ENCODE peak calls at places on chromosome 7, in four cellular contexts. One of them, this sample, is unnamed.

GRCh38 chr7:2965745-2966270 is 77.9 kb downstream of the CARD11 start:
- DNase-seq in Karpas-422: no peak
- DNase-seq in astrocyte: no peak
- DNase-seq in transverse colon: no peak
- DNase-seq in this sample: no peak

GRCh38 chr7:5429857-5430611 is 6.4 kb upstream of the TNRC18 start:
- DNase-seq in transverse colon: peak
- DNase-seq in Karpas-422: no peak
- DNase-seq in astrocyte: no peak
- DNase-seq in this sample: no peak

GRCh38 chr7:47039899-47040298 is 542.0 kb downstream of the TNS3 start:
- DNase-seq in astrocyte: peak
- DNase-seq in Karpas-422: no peak
- DNase-seq in transverse colon: no peak
- DNase-seq in this sample: no peak

GRCh38 chr7:28407643-28408042 is 4.7 kb upstream of the CREB5 start:
- DNase-seq in transverse colon: peak
- DNase-seq in Karpas-422: no peak
- DNase-seq in astrocyte: peak
- DNase-seq in this sample: no peak

GRCh38 chr7:129644634-129645230 is 33.2 kb downstream of the NRF1 start:
- DNase-seq in astrocyte: peak
- DNase-seq in transverse colon: no peak
- DNase-seq in Karpas-422: peak
- DNase-seq in this sample: no peak

GRCh38 chr7:132656846-132657776 is 80.8 kb upstream of the PLXNA4 start:
- DNase-seq in astrocyte: no peak
- DNase-seq in Karpas-422: peak
- DNase-seq in transverse colon: no peak
- DNase-seq in this sample: no peak

GRCh38 chr7:18212308-18212707 is 184.7 kb upstream of the PRPS1L1 start:
- DNase-seq in Karpas-422: no peak
- DNase-seq in astrocyte: no peak
- DNase-seq in transverse colon: no peak
- DNase-seq in this sample: no peak

GRCh38 chr7:69105092-69105491 is 493.2 kb upstream of the AUTS2 start:
- DNase-seq in Karpas-422: no peak
- DNase-seq in astrocyte: peak
- DNase-seq in transverse colon: no peak
- DNase-seq in this sample: no peak

GRCh38 chr7:141387521-141388217 is 163.5 kb upstream of the AGK start:
- DNase-seq in Karpas-422: no peak
- DNase-seq in astrocyte: no peak
- DNase-seq in transverse colon: no peak
- DNase-seq in this sample: no peak

GRCh38 chr7:43700059-43700501 is 29.2 kb downstream of the COA1 start:
- DNase-seq in transverse colon: no peak
- DNase-seq in astrocyte: peak
- DNase-seq in Karpas-422: peak
- DNase-seq in this sample: no peak

GRCh38 chr7:55189878-55190436 is 171.1 kb downstream of the EGFR start:
- DNase-seq in astrocyte: no peak
- DNase-seq in Karpas-422: no peak
- DNase-seq in transverse colon: no peak
- DNase-seq in this sample: no peak

DNA sequence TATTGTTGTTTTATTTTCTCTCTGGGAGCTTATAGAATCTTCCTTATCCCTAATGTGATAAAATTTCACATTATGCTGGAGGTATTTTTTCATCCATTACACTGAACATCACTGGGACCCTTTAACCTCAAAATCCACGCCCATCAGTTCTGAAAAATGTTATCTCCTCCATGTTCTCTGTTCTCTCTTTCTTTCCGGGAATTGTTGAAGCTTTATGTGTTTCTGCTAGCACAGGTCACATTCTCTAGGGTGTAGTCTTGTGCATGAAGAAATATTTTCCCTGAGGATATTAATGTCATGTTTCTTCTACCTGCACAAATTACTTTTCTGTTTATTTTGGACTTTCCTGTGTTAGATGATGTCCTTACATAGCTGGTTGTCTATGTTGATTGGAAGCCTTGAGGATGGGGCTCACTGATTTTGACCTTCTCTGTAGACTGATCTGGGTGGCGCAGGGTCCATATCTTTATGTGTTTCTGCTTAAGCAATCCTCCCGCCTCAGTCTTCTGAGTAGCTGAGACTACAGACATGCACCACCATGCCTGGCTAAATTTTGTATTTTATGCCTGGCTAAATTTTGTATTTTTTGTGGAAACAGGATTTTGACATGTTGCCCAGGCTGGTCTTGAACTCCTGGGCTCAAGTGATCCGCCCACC is 31.4 kb upstream of the IL6 start:
- DNase-seq in astrocyte: no peak
- DNase-seq in transverse colon: no peak
- DNase-seq in Karpas-422: no peak
- DNase-seq in this sample: no peak
- H3K27ac ChIP-seq in astrocyte: no peak
- H3K27ac ChIP-seq in transverse colon: no peak
- H3K27ac ChIP-seq in Karpas-422: no peak
- H3K27ac ChIP-seq in this sample: no peak

DNA sequence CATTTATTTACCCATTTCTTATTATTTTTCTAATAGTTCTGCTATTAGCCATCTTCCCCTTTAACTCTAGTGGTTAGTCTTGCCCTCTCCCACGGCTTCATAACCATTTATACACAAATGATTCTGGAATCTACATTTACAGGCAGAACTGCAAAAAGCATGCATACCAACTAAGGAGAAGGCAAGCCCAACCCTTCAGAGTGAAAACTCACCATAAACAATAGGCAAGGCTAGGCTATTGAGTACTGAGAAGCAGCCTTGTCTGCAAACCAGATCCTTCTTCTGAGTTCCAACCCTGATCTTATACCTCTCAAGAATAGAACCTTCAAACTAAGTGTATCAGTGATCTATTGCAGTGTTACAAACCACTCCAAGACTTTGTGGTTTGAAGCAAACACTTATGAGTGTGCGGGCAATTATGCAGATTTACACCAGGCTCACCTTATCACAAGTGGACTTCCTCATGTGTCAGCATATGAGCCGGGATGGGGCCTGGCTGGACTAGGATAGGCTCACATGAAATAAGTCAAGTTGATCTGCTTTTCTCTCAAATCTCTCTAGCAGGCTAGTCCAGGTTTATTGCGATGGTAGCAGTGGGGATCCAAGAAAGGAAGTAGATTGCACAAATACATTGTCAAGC is 896.9 kb upstream of the PHF14 start:
- DNase-seq in Karpas-422: no peak
- DNase-seq in transverse colon: no peak
- DNase-seq in astrocyte: peak
- DNase-seq in this sample: no peak
- H3K4me3 ChIP-seq in Karpas-422: no peak
- H3K4me3 ChIP-seq in transverse colon: no peak
- H3K4me3 ChIP-seq in astrocyte: no peak
- H3K4me3 ChIP-seq in this sample: no peak

DNA sequence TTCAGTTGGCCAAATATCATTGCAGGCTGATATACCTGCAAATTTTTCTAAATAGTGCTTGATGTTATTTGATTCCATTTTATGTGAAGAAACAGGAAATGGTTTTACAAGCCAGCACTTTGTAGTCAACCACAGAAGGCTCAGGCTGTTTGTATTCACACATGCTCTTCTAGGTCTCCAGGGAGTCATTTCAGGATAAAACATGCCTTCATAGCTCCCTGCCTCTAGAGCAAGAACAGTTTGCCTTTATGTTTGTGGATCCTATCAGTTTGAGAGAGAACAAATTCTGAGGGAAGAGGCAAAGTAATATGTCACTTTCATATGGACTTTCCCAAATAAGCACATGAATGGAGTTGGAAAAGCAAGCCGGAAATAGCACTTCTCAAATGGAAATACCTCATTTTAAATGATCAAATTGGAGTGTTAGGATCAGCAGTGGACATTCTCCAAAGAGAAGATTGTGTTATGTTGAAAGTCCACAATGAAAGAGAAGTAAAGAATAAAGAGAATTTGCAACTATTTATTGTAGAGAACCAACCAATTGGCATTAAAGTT is 277.6 kb downstream of the KCND2 start:
- DNase-seq in transverse colon: no peak
- DNase-seq in astrocyte: peak
- DNase-seq in Karpas-422: no peak
- DNase-seq in this sample: no peak
- H3K27ac ChIP-seq in transverse colon: no peak
- H3K27ac ChIP-seq in astrocyte: no peak
- H3K27ac ChIP-seq in Karpas-422: no peak
- H3K27ac ChIP-seq in this sample: no peak

GRCh38 chr7:140159487-140159886 is 17.3 kb downstream of the KDM7A start:
- DNase-seq in transverse colon: no peak
- DNase-seq in astrocyte: peak
- DNase-seq in Karpas-422: no peak
- DNase-seq in this sample: no peak

GRCh38 chr7:140156460-140157080 is 20.2 kb downstream of the KDM7A start:
- DNase-seq in Karpas-422: no peak
- DNase-seq in transverse colon: no peak
- DNase-seq in astrocyte: no peak
- DNase-seq in this sample: no peak

GRCh38 chr7:140155428-140155827 is 21.4 kb downstream of the KDM7A start:
- DNase-seq in Karpas-422: no peak
- DNase-seq in astrocyte: no peak
- DNase-seq in transverse colon: no peak
- DNase-seq in this sample: no peak

GRCh38 chr7:140153666-140154161 is 23.1 kb downstream of the KDM7A start:
- DNase-seq in transverse colon: no peak
- DNase-seq in Karpas-422: no peak
- DNase-seq in astrocyte: no peak
- DNase-seq in this sample: no peak
- H3K4me3 ChIP-seq in transverse colon: no peak
- H3K4me3 ChIP-seq in Karpas-422: no peak
- H3K4me3 ChIP-seq in astrocyte: no peak
- H3K4me3 ChIP-seq in this sample: no peak